ENCODE peak calls at places on chromosomes 16 and 17, in nine cellular contexts. U is keratinocyte; H is mesothelial cell of epicardium; G is progenitor cell of endocrine pancreas; I is activated B cell treated with CpG ODN at 0.5 μM for 24 hours; N is mucosa of descending colon; T is B cell; Q is neural progenitor cell; L is CD8-positive, alpha-beta T cell. W is an unnamed sample.

GRCh38 chr16:58235663-58236062 is 37.8 kb upstream of the CSNK2A2 start:
- DNase-seq in H (no peak), L (no peak), T (no peak), Q (no peak), G (no peak), I (no peak), N (no peak), U (no peak), W (no peak)

GRCh38 chr17:60641810-60642220 is 35.8 kb upstream of the BCAS3 start:
- DNase-seq in N (no peak), U (peak), H (peak), L (peak), T (peak), Q (peak), I (no peak), G (peak), W (peak)

GRCh38 chr17:83174859-83175550 is 95.6 kb downstream of the METRNL start:
- DNase-seq in L (no peak), Q (no peak), G (no peak), T (no peak), N (peak), U (no peak), H (no peak), I (no peak), W (no peak)

GRCh38 chr17:32269377-32269776 is 3.7 kb downstream of the RHBDL3 start:
- DNase-seq in L (no peak), I (no peak), Q (no peak), G (no peak), N (no peak), H (no peak), U (no peak), T (no peak), W (no peak)

GRCh38 chr16:4239020-4239419 is 2.9 kb downstream of the SRL start:
- DNase-seq in G (no peak), Q (no peak), N (no peak), I (no peak), U (no peak), L (no peak), T (no peak), H (no peak), W (no peak)

GRCh38 chr16:66511615-66512500 is 38.1 kb downstream of the TK2 start:
- DNase-seq in L (no peak), H (no peak), U (no peak), Q (peak), T (no peak), N (no peak), I (no peak), G (no peak), W (no peak)

GRCh38 chr16:21159281-21159951 is 942 bp downstream of the LDAF1 start:
- DNase-seq in Q (peak), T (peak), N (peak), H (peak), U (no peak), G (peak), L (peak), I (peak), W (no peak)

GRCh38 chr17:77916771-77917481 is 41.6 kb upstream of the TNRC6C start:
- DNase-seq in Q (peak), H (no peak), I (peak), U (no peak), T (peak), N (no peak), G (no peak), L (no peak), W (no peak)

GRCh38 chr17:47820023-47820789 is 1.4 kb downstream of the OSBPL7 start:
- DNase-seq in L (no peak), U (no peak), H (no peak), N (peak), I (no peak), T (no peak), G (no peak), Q (no peak), W (no peak)

GRCh38 chr16:26981266-26981938 is 85.3 kb upstream of the C16orf82 start:
- DNase-seq in Q (no peak), H (no peak), N (no peak), L (no peak), U (no peak), T (no peak), G (no peak), I (no peak), W (no peak)

GRCh38 chr16:21599994-21600773 is 807 bp downstream of the METTL9 start:
- DNase-seq in H (no peak), T (peak), G (no peak), U (no peak), L (no peak), N (no peak), Q (peak), I (no peak), W (no peak)

GRCh38 chr17:3659541-3660111 is 8.8 kb downstream of the TAX1BP3 start:
- DNase-seq in I (no peak), N (peak), U (no peak), Q (no peak), T (no peak), H (no peak), G (no peak), L (no peak), W (no peak)

GRCh38 chr16:55169780-55170179 is 154.2 kb upstream of the IRX6 start:
- DNase-seq in U (no peak), H (no peak), I (no peak), Q (no peak), N (no peak), G (no peak), T (no peak), L (no peak), W (no peak)

GRCh38 chr16:17775061-17775460 is 304.3 kb upstream of the XYLT1 start:
- DNase-seq in Q (no peak), T (no peak), H (no peak), U (no peak), N (no peak), G (no peak), I (no peak), L (no peak), W (no peak)

GRCh38 chr17:47742319-47743181 is 9.5 kb downstream of the TBX21 start:
- DNase-seq in I (peak), N (no peak), H (peak), L (peak), G (peak), T (peak), Q (peak), U (no peak), W (peak)

GRCh38 chr17:29495011-29495410 is 71.8 kb downstream of the ABHD15 start:
- DNase-seq in G (no peak), U (no peak), L (no peak), H (no peak), N (no peak), T (no peak), I (no peak), Q (no peak), W (no peak)

GRCh38 chr17:45666046-45666600 is 118.0 kb upstream of the CRHR1 start:
- DNase-seq in N (no peak), H (no peak), Q (peak), T (no peak), U (no peak), L (no peak), G (no peak), I (no peak), W (no peak)

GRCh38 chr17:82236142-82236971 is 7.5 kb downstream of the SLC16A3 start:
- DNase-seq in N (peak), H (no peak), L (peak), U (no peak), T (peak), Q (peak), I (peak), G (peak), W (peak)

GRCh38 chr17:18314059-18314730 is 599 bp downstream of the TOP3A start:
- DNase-seq in U (no peak), L (peak), Q (peak), I (no peak), T (no peak), G (no peak), H (no peak), N (no peak), W (no peak)

GRCh38 chr16:27723711-27724490 is 174.0 kb downstream of the KATNIP start:
- DNase-seq in Q (no peak), H (no peak), I (no peak), T (no peak), N (no peak), L (no peak), G (no peak), U (no peak), W (no peak)

GRCh38 chr16:75296606-75297005 is 45.2 kb upstream of the BCAR1 start:
- DNase-seq in H (no peak), I (no peak), G (no peak), N (no peak), L (no peak), Q (no peak), U (no peak), T (no peak), W (no peak)

GRCh38 chr17:8479431-8479947 is 43.8 kb downstream of the NDEL1 start:
- DNase-seq in U (no peak), I (no peak), G (no peak), L (no peak), N (peak), T (no peak), Q (no peak), H (no peak), W (no peak)

GRCh38 chr16:66188786-66189725 is 177.4 kb upstream of the CDH5 start:
- DNase-seq in H (no peak), U (no peak), G (no peak), Q (peak), T (no peak), I (no peak), N (no peak), L (no peak), W (no peak)

GRCh38 chr17:4770632-4771031 is 1.1 kb upstream of the TM4SF5 start:
- DNase-seq in H (no peak), Q (no peak), G (no peak), T (no peak), U (no peak), N (no peak), I (no peak), L (no peak), W (no peak)

GRCh38 chr17:67514998-67515397 is 137.9 kb downstream of the PITPNC1 start:
- DNase-seq in L (no peak), U (no peak), I (no peak), N (no peak), G (no peak), T (no peak), H (peak), Q (no peak), W (no peak)

GRCh38 chr17:67519801-67520251 is 142.7 kb downstream of the PITPNC1 start:
- DNase-seq in Q (peak), U (no peak), L (no peak), T (no peak), H (no peak), N (no peak), I (no peak), G (no peak), W (no peak)

GRCh38 chr17:67518881-67519280 is 141.8 kb downstream of the PITPNC1 start:
- DNase-seq in T (no peak), I (no peak), U (no peak), G (no peak), Q (no peak), H (no peak), L (no peak), N (no peak), W (no peak)

GRCh38 chr17:67515490-67516088 is 138.5 kb downstream of the PITPNC1 start:
- DNase-seq in G (no peak), H (peak), N (no peak), L (no peak), T (no peak), U (no peak), I (no peak), Q (no peak), W (no peak)

GRCh38 chr17:67517335-67517734 is 140.3 kb downstream of the PITPNC1 start:
- DNase-seq in H (no peak), T (no peak), U (no peak), Q (no peak), I (no peak), G (no peak), L (no peak), N (no peak), W (no peak)
- TF ChIP-seq CTCF in H (no peak), T (no peak), U (no peak), Q (no peak), I (no peak), G (no peak), L (no peak), N (no peak), W (no peak)

GRCh38 chr16:67933805-67934204 is 2.1 kb upstream of the CTRL start:
- DNase-seq in I (no peak), L (no peak), H (no peak), T (no peak), Q (no peak), G (no peak), U (no peak), N (no peak), W (no peak)

GRCh38 chr16:67930678-67931211 is 917 bp downstream of the CTRL start:
- DNase-seq in N (no peak), U (no peak), Q (no peak), I (no peak), T (no peak), G (no peak), L (peak), H (no peak), W (no peak)

GRCh38 chr16:67932462-67932840 is 789 bp upstream of the CTRL start:
- DNase-seq in I (no peak), N (no peak), U (no peak), G (no peak), H (no peak), T (no peak), L (no peak), Q (no peak), W (no peak)

GRCh38 chr16:67930191-67930590 is 1.5 kb downstream of the CTRL start:
- DNase-seq in H (no peak), T (no peak), L (peak), G (no peak), U (no peak), I (no peak), Q (no peak), N (no peak), W (no peak)

GRCh38 chr16:67931712-67932461 is at the start of gene CTRL:
- DNase-seq in T (no peak), N (no peak), U (no peak), H (no peak), G (no peak), L (no peak), Q (no peak), I (no peak), W (no peak)
- TF ChIP-seq CTCF in T (no peak), N (no peak), U (peak), H (no peak), G (peak), L (no peak), Q (no peak), I (no peak), W (no peak)

GRCh38 chr16:87682852-87683399 is 80.6 kb downstream of the JPH3 start:
- DNase-seq in L (no peak), I (no peak), N (no peak), Q (no peak), G (no peak), H (no peak), T (no peak), U (no peak), W (no peak)

GRCh38 chr16:87680272-87680644 is 78.0 kb downstream of the JPH3 start:
- DNase-seq in U (no peak), N (no peak), T (no peak), H (no peak), L (no peak), I (no peak), Q (no peak), G (no peak), W (no peak)

GRCh38 chr16:87684106-87684677 is 81.6 kb downstream of the KLHDC4 start:
- DNase-seq in N (no peak), T (no peak), L (no peak), I (no peak), U (no peak), H (no peak), Q (no peak), G (no peak), W (no peak)

GRCh38 chr16:87679593-87680271 is 77.4 kb downstream of the JPH3 start:
- DNase-seq in T (no peak), G (no peak), Q (no peak), H (no peak), U (no peak), L (no peak), N (no peak), I (no peak), W (no peak)

GRCh38 chr16:87681990-87682570 is 79.8 kb downstream of the JPH3 start:
- DNase-seq in L (no peak), H (no peak), Q (peak), T (no peak), U (no peak), N (no peak), I (no peak), G (no peak), W (no peak)
- TF ChIP-seq CTCF in L (no peak), H (no peak), Q (peak), T (no peak), U (peak), N (no peak), I (no peak), G (peak), W (no peak)

GRCh38 chr17:44110823-44111633 is 12.4 kb downstream of the HDAC5 start:
- DNase-seq in T (peak), U (peak), I (peak), L (peak), H (peak), N (peak), Q (peak), G (no peak), W (peak)
- TF ChIP-seq CTCF in T (no peak), U (no peak), I (no peak), L (no peak), H (no peak), N (no peak), Q (no peak), G (no peak), W (no peak)

GRCh38 chr17:50067996-50068395 is 12.1 kb downstream of the ITGA3 start:
- DNase-seq in G (no peak), N (peak), Q (no peak), I (no peak), T (no peak), U (no peak), L (no peak), H (no peak), W (no peak)

GRCh38 chr17:50071692-50072091 is 15.8 kb downstream of the ITGA3 start:
- DNase-seq in T (no peak), G (no peak), U (no peak), I (no peak), H (no peak), L (no peak), Q (no peak), N (no peak), W (no peak)

GRCh38 chr17:50072925-50073324 is 17.0 kb downstream of the ITGA3 start:
- DNase-seq in Q (no peak), L (no peak), U (no peak), I (no peak), H (no peak), N (no peak), T (no peak), G (no peak), W (no peak)

GRCh38 chr17:50072130-50072529 is 16.2 kb downstream of the ITGA3 start:
- DNase-seq in H (no peak), Q (no peak), I (no peak), T (no peak), N (no peak), G (no peak), L (no peak), U (no peak), W (no peak)

DNA sequence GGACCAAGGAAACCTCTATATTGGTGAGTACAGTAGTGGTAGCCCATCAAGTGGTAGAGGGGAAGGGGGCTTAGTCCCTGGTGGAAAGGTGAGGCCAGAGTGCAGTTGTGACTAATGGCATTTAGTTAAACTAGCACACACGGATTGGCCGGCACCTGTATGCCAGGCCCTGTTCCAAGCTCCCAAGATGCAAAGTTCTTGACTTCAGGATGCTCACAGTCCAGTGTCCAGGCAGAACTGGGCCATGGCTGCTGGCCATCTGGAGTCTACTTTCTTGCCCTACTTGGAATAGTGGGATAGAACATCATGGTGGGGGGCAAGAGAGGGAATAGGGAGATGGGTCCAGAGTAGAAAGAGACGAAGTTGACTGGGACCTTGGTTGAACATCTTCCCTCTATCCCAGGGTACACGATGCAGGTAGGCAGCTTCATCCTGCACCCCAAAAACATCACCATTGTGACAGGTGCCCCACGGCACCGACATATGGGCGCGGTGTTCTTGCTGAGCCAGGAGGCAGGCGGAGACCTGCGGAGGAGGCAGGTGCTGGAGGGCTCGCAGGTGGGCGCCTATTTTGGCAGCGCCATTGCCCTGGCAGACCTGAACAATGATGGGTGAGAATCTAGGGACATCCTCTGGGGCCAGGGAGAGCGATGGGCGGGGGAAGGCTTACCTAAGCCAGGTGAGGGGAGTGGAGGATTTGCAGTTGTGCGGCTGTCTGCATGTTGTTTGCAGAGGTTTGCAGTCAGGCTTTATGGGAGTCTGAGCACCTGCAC is 15.2 kb downstream of the ITGA3 start:
- DNase-seq in N (no peak), U (no peak), I (no peak), L (no peak), H (no peak), Q (no peak), T (no peak), G (no peak), W (no peak)
- TF ChIP-seq CTCF in N (no peak), U (no peak), I (no peak), L (no peak), H (no peak), Q (no peak), T (no peak), G (no peak), W (no peak)

DNA sequence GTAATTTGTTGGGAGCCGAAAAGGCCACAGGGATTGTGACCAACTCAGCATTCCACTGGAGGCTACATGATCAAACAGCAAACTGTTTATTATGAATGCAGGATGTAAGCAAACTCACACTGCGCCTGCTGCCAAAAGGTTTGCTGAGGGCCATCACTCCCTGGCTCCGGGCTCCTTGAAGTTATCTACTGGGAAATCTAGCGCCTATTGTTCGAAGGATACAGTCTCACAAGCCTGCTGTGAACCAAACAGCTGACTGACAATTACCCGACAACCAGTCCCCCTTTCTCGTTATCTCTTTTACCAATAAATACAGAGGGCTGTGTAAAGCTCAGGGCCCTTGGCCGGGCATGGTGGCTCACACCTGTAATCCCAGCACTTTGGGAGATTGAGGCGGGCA is 52.5 kb downstream of the BCL7C start:
- DNase-seq in H (no peak), I (no peak), L (no peak), N (no peak), G (no peak), U (no peak), T (no peak), Q (no peak), W (no peak)
- TF ChIP-seq CTCF in H (no peak), I (no peak), L (no peak), N (no peak), G (no peak), U (no peak), T (no peak), Q (no peak), W (no peak)

GRCh38 chr16:88665148-88665547 is 2.3 kb upstream of the MVD start:
- DNase-seq in I (no peak), Q (no peak), N (no peak), U (no peak), G (no peak), L (no peak), H (no peak), T (no peak), W (no peak)

GRCh38 chr16:88662222-88662842 is 559 bp downstream of the MVD start:
- DNase-seq in N (peak), G (peak), U (no peak), T (no peak), I (no peak), H (no peak), L (peak), Q (peak), W (no peak)

GRCh38 chr16:88659160-88659559 is 3.7 kb downstream of the MVD start:
- DNase-seq in G (peak), H (no peak), U (no peak), I (no peak), T (no peak), N (no peak), L (peak), Q (no peak), W (no peak)

GRCh38 chr16:88665570-88665969 is 2.7 kb upstream of the MVD start:
- DNase-seq in U (no peak), L (peak), Q (no peak), N (no peak), I (no peak), T (no peak), H (no peak), G (no peak), W (no peak)

GRCh38 chr16:88662843-88663606 is at the start of gene MVD:
- DNase-seq in H (peak), U (peak), Q (peak), T (peak), G (peak), I (peak), N (peak), L (peak), W (peak)
- TF ChIP-seq CTCF in H (no peak), U (no peak), Q (peak), T (no peak), G (no peak), I (no peak), N (no peak), L (no peak), W (no peak)

DNA sequence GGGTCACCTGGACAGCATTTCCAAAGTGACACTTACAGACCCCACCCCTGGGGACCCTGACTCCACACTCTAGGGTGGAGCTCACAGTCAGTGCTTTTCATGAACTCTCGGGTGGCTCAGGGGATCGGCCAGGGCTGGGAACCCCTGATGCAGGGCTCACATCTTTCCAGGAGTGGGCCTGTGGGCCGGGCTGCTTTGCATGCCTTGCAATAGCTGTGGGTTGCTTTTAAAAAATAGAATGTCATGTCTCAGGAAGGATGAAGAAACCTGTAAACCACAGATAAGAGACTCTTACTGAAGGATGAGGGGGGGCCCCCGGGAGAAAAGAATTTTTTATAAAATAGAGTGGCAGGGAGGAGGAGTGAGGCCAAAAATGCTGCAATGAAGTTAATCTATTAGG is 40.2 kb downstream of the RBFOX3 start:
- DNase-seq in U (no peak), L (no peak), Q (no peak), T (no peak), H (no peak), N (no peak), I (no peak), G (no peak), W (no peak)
- TF ChIP-seq CTCF in U (no peak), L (no peak), Q (no peak), T (no peak), H (no peak), N (no peak), I (no peak), G (no peak), W (no peak)

W was measured in CD4-positive, alpha-beta T cell.